ENCODE peak calls at places on chromosome 13, in four cellular contexts. One of them, this sample, is unnamed.

GRCh38 chr13:40469581-40470282 is 196.7 kb downstream of the FOXO1 start:
- DNase-seq in neural crest cell: no peak
- DNase-seq in tibial artery: no peak
- DNase-seq in foreskin fibroblast: no peak
- DNase-seq in this sample: no peak

GRCh38 chr13:43009506-43009905 is 13.9 kb upstream of the DNAJC15 start:
- DNase-seq in tibial artery: no peak
- DNase-seq in foreskin fibroblast: peak
- DNase-seq in neural crest cell: no peak
- DNase-seq in this sample: peak

GRCh38 chr13:29525757-29526156 is 69.7 kb downstream of the SLC7A1 start:
- DNase-seq in tibial artery: peak
- DNase-seq in foreskin fibroblast: no peak
- DNase-seq in neural crest cell: no peak
- DNase-seq in this sample: no peak

GRCh38 chr13:99878921-99879610 is 92.5 kb downstream of the ZIC5 start:
- DNase-seq in tibial artery: no peak
- DNase-seq in foreskin fibroblast: no peak
- DNase-seq in neural crest cell: no peak
- DNase-seq in this sample: no peak

GRCh38 chr13:80931766-80932165 is 590.8 kb upstream of the SPRY2 start:
- DNase-seq in tibial artery: no peak
- DNase-seq in neural crest cell: no peak
- DNase-seq in foreskin fibroblast: no peak
- DNase-seq in this sample: no peak

GRCh38 chr13:65762015-65762414 is 1468.1 kb downstream of the PCDH9 start:
- DNase-seq in tibial artery: no peak
- DNase-seq in neural crest cell: no peak
- DNase-seq in foreskin fibroblast: no peak
- DNase-seq in this sample: no peak

GRCh38 chr13:99123101-99124045 is 77.3 kb upstream of the UBAC2 start:
- DNase-seq in neural crest cell: no peak
- DNase-seq in foreskin fibroblast: peak
- DNase-seq in tibial artery: no peak
- DNase-seq in this sample: peak

GRCh38 chr13:24097064-24097463 is 63.5 kb upstream of the SPATA13 start:
- DNase-seq in foreskin fibroblast: no peak
- DNase-seq in neural crest cell: no peak
- DNase-seq in tibial artery: no peak
- DNase-seq in this sample: peak